ENCODE peak calls at places on chromosomes 5 and 9, in four cellular contexts. One of them, this sample, is unnamed.

GRCh38 chr9:81664638-81665513 is 24.5 kb downstream of the TLE1 start:
- DNase-seq in PC-3: no peak
- DNase-seq in uterus: no peak
- DNase-seq in left lung: no peak
- DNase-seq in this sample: no peak

GRCh38 chr9:86097510-86098224 is 1.7 kb downstream of the GOLM1 start:
- DNase-seq in PC-3: peak
- DNase-seq in left lung: no peak
- DNase-seq in uterus: no peak
- DNase-seq in this sample: no peak

GRCh38 chr5:80191991-80192398 is 63.9 kb downstream of the SERINC5 start:
- DNase-seq in PC-3: no peak
- DNase-seq in left lung: no peak
- DNase-seq in uterus: peak
- DNase-seq in this sample: no peak

GRCh38 chr5:57172466-57172961 is 1.3 kb upstream of the GPBP1 start:
- DNase-seq in left lung: no peak
- DNase-seq in PC-3: peak
- DNase-seq in uterus: no peak
- DNase-seq in this sample: peak

GRCh38 chr5:116273458-116274242 is 188.8 kb downstream of the COMMD10 start:
- DNase-seq in left lung: no peak
- DNase-seq in PC-3: peak
- DNase-seq in uterus: no peak
- DNase-seq in this sample: no peak

GRCh38 chr5:179265529-179266290 is 79.6 kb downstream of the ADAMTS2 start:
- DNase-seq in PC-3: peak
- DNase-seq in left lung: peak
- DNase-seq in uterus: peak
- DNase-seq in this sample: peak

GRCh38 chr9:37746448-37747270 is 6.9 kb upstream of the TRMT10B start:
- DNase-seq in PC-3: peak
- DNase-seq in uterus: no peak
- DNase-seq in left lung: no peak
- DNase-seq in this sample: no peak

GRCh38 chr5:63916786-63917185 is 45.5 kb downstream of the HTR1A start:
- DNase-seq in uterus: no peak
- DNase-seq in PC-3: peak
- DNase-seq in left lung: no peak
- DNase-seq in this sample: peak

GRCh38 chr5:14741131-14741530 is 76.6 kb downstream of the OTULIN start:
- DNase-seq in uterus: no peak
- DNase-seq in PC-3: no peak
- DNase-seq in left lung: no peak
- DNase-seq in this sample: no peak

GRCh38 chr9:32378993-32379729 is 5.3 kb upstream of the ACO1 start:
- DNase-seq in uterus: no peak
- DNase-seq in PC-3: peak
- DNase-seq in left lung: no peak
- DNase-seq in this sample: peak

GRCh38 chr9:126151671-126152050 is 175.0 kb upstream of the MVB12B start:
- DNase-seq in uterus: no peak
- DNase-seq in left lung: peak
- DNase-seq in PC-3: peak
- DNase-seq in this sample: peak

GRCh38 chr9:89154651-89155336 is 23.8 kb downstream of the SHC3 start:
- DNase-seq in PC-3: peak
- DNase-seq in left lung: no peak
- DNase-seq in uterus: no peak
- DNase-seq in this sample: peak

GRCh38 chr9:134967547-134967930 is 49.8 kb upstream of the FCN1 start:
- DNase-seq in uterus: no peak
- DNase-seq in PC-3: no peak
- DNase-seq in left lung: peak
- DNase-seq in this sample: no peak

GRCh38 chr5:36722913-36723312 is 116.5 kb downstream of the SLC1A3 start:
- DNase-seq in uterus: no peak
- DNase-seq in left lung: no peak
- DNase-seq in PC-3: peak
- DNase-seq in this sample: no peak

GRCh38 chr9:80485420-80485819 is 913.7 kb downstream of the TLE4 start:
- DNase-seq in left lung: no peak
- DNase-seq in PC-3: peak
- DNase-seq in uterus: no peak
- DNase-seq in this sample: no peak

GRCh38 chr5:54449923-54450322 is 5.6 kb upstream of the HSPB3 start:
- DNase-seq in uterus: no peak
- DNase-seq in PC-3: no peak
- DNase-seq in left lung: no peak
- DNase-seq in this sample: no peak

GRCh38 chr5:129078247-129078646 is 16.3 kb upstream of the ISOC1 start:
- DNase-seq in left lung: no peak
- DNase-seq in PC-3: no peak
- DNase-seq in uterus: no peak
- DNase-seq in this sample: no peak

GRCh38 chr9:748861-749497 is 92.5 kb upstream of the DMRT1 start:
- DNase-seq in uterus: no peak
- DNase-seq in PC-3: no peak
- DNase-seq in left lung: no peak
- DNase-seq in this sample: no peak

GRCh38 chr5:140549237-140550144 is 2.0 kb downstream of the EIF4EBP3 start:
- DNase-seq in PC-3: no peak
- DNase-seq in left lung: no peak
- DNase-seq in uterus: no peak
- DNase-seq in this sample: peak

GRCh38 chr9:133609311-133610098 is at the start of gene FAM163B:
- DNase-seq in uterus: peak
- DNase-seq in PC-3: no peak
- DNase-seq in left lung: peak
- DNase-seq in this sample: peak

GRCh38 chr9:32385135-32385884 is 867 bp downstream of the ACO1 start:
- DNase-seq in PC-3: no peak
- DNase-seq in left lung: no peak
- DNase-seq in uterus: no peak
- DNase-seq in this sample: no peak

GRCh38 chr9:117191504-117192375 is 223.1 kb downstream of the ASTN2 start:
- DNase-seq in uterus: no peak
- DNase-seq in PC-3: no peak
- DNase-seq in left lung: no peak
- DNase-seq in this sample: no peak

GRCh38 chr5:96517294-96517693 is 84.2 kb upstream of the PCSK1 start:
- DNase-seq in uterus: no peak
- DNase-seq in PC-3: no peak
- DNase-seq in left lung: no peak
- DNase-seq in this sample: no peak

GRCh38 chr9:86282979-86283535 is 719 bp upstream of the ISCA1 start:
- DNase-seq in uterus: no peak
- DNase-seq in left lung: no peak
- DNase-seq in PC-3: peak
- DNase-seq in this sample: peak

GRCh38 chr5:160479926-160480325 is 58.3 kb downstream of the PTTG1 start:
- DNase-seq in left lung: no peak
- DNase-seq in uterus: no peak
- DNase-seq in PC-3: peak
- DNase-seq in this sample: no peak

GRCh38 chr5:177553671-177554429 is 513 bp downstream of the FAM193B start:
- DNase-seq in PC-3: no peak
- DNase-seq in uterus: peak
- DNase-seq in left lung: peak
- DNase-seq in this sample: peak

GRCh38 chr9:91905958-91906585 is 44.0 kb downstream of the ROR2 start:
- DNase-seq in left lung: peak
- DNase-seq in PC-3: peak
- DNase-seq in uterus: no peak
- DNase-seq in this sample: peak

GRCh38 chr5:82319192-82319591 is 41.0 kb upstream of the RPS23 start:
- DNase-seq in uterus: no peak
- DNase-seq in PC-3: no peak
- DNase-seq in left lung: no peak
- DNase-seq in this sample: no peak

GRCh38 chr9:137582286-137582860 is 3.6 kb upstream of the DPH7 start:
- DNase-seq in uterus: no peak
- DNase-seq in left lung: no peak
- DNase-seq in PC-3: no peak
- DNase-seq in this sample: no peak

GRCh38 chr9:77997611-77998349 is 33.8 kb downstream of the GNAQ start:
- DNase-seq in uterus: no peak
- DNase-seq in left lung: peak
- DNase-seq in PC-3: no peak
- DNase-seq in this sample: no peak

GRCh38 chr9:134712922-134713321 is 71.3 kb downstream of the COL5A1 start:
- DNase-seq in PC-3: no peak
- DNase-seq in uterus: no peak
- DNase-seq in left lung: no peak
- DNase-seq in this sample: no peak

GRCh38 chr5:93583525-93583798 is 440 bp downstream of the NR2F1 start:
- DNase-seq in left lung: no peak
- DNase-seq in PC-3: peak
- DNase-seq in uterus: no peak
- DNase-seq in this sample: no peak

GRCh38 chr5:93584531-93585053 is 1.6 kb downstream of the NR2F1 start:
- DNase-seq in uterus: no peak
- DNase-seq in PC-3: no peak
- DNase-seq in left lung: peak
- DNase-seq in this sample: no peak

GRCh38 chr5:93581738-93582414 is 857 bp upstream of the NR2F1-AS1 start:
- DNase-seq in uterus: no peak
- DNase-seq in left lung: no peak
- DNase-seq in PC-3: peak
- DNase-seq in this sample: no peak

GRCh38 chr5:93583799-93584530 is 943 bp downstream of the NR2F1 start:
- DNase-seq in PC-3: peak
- DNase-seq in left lung: peak
- DNase-seq in uterus: peak
- DNase-seq in this sample: peak

DNA sequence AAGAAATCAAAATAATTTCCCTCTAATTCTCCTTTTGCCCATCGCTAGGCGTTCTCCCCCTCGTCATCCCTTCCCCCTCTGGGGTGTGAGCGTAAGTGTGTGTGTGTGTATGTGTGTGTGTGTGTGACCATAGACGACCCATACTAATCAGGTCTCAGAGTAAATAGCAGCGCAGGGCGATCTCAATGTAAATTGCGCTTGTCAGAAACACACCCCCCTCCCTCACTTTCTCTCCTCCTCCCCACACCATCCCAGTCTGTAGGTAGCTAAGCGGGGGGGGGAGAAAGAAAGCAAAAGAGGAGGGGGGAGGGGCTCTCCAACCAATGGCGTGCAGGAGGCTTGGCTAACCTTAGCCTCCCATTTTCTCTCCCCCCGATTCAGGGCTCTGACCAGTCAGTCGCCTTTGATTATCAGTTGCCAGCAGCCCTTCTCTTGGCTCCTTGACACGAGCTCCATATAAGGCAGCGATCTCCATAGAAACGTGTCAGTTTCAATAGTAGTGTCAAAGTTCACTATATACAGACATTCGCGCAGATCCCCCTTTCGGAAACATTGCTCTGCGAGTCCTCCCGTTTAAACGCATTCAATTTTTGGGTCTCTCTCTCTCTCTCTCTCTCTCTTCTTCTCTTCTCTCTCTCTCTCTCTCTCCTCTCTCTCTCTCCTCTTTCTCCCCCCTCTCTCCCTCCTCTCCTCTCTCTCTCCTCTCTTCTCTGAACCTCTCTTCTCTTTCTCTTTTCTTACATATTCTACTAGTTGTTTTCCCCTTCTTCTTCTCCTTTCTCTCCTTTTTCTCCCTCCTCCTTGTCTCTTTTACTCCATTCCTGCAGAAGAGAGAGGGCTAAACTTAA is at the start of gene NR2F1:
- DNase-seq in left lung: no peak
- DNase-seq in uterus: peak
- DNase-seq in PC-3: peak
- DNase-seq in this sample: peak
- TF ChIP-seq CTCF in left lung: no peak
- TF ChIP-seq CTCF in uterus: peak
- TF ChIP-seq CTCF in PC-3: no peak
- TF ChIP-seq CTCF in this sample: no peak

DNA sequence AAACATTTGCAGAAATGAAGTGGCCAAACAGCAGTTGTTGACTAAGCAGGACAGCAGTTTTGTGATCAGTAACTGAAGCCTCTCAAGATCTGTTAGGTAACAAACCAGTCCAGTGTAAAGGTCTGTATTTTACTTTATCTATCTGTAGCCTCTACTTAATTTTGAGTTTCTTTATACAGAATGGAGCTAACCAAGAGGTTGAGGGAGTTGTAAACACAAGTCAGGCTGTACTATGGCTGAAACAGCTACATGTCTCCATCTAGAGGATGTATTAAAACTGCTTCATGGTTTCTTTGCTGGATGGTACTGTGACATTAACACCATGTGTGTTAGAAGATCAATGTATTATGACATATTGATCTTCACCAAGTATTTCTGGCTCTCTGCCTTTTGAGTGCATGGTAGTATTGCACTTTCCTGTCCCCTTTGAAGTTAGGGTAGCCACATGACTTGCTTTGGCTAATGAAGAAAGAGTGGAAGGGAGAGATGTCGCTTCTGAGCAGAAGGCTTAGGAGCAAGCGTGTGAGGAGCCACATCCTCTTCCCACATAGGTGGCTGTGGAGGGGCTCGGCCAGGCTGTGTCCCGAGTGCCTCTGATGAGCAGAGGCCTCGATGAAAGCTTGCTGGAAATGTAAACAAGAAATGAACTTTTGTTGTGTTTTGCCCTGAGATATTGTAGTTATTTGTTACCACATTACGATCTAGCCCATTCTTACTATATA is 105.6 kb upstream of the PCA3 start:
- DNase-seq in uterus: no peak
- DNase-seq in PC-3: peak
- DNase-seq in left lung: peak
- DNase-seq in this sample: peak
- H3K27ac ChIP-seq in uterus: no peak
- H3K27ac ChIP-seq in PC-3: no peak
- H3K27ac ChIP-seq in left lung: no peak
- H3K27ac ChIP-seq in this sample: no peak

GRCh38 chr9:4048441-4048840 is 251.4 kb downstream of the GLIS3 start:
- DNase-seq in PC-3: peak
- DNase-seq in left lung: no peak
- DNase-seq in uterus: no peak
- DNase-seq in this sample: no peak
- TF ChIP-seq CTCF in PC-3: peak
- TF ChIP-seq CTCF in left lung: no peak
- TF ChIP-seq CTCF in uterus: no peak
- TF ChIP-seq CTCF in this sample: no peak

GRCh38 chr5:16663848-16664247 is 47.1 kb upstream of the RETREG1 start:
- DNase-seq in PC-3: no peak
- DNase-seq in left lung: no peak
- DNase-seq in uterus: no peak
- DNase-seq in this sample: no peak
- H3K27ac ChIP-seq in PC-3: no peak
- H3K27ac ChIP-seq in left lung: no peak
- H3K27ac ChIP-seq in uterus: no peak
- H3K27ac ChIP-seq in this sample: no peak

GRCh38 chr9:129053020-129053419 is 16.6 kb downstream of the MIGA2 start:
- DNase-seq in PC-3: no peak
- DNase-seq in left lung: no peak
- DNase-seq in uterus: no peak
- DNase-seq in this sample: no peak
- TF ChIP-seq CTCF in PC-3: no peak
- TF ChIP-seq CTCF in left lung: no peak
- TF ChIP-seq CTCF in uterus: no peak
- TF ChIP-seq CTCF in this sample: no peak